ENCODE peak calls at places on chromosomes 16 and 17, in five cellular contexts. One of them, this sample, is unnamed.

GRCh38 chr16:22284637-22285515 is 12.3 kb upstream of the POLR3E start:
- DNase-seq in GM06990: no peak
- DNase-seq in fibroblast of pulmonary artery: peak
- DNase-seq in dorsolateral prefrontal cortex: no peak
- DNase-seq in anterior cingulate cortex: no peak
- DNase-seq in this sample: no peak

GRCh38 chr17:21213005-21213404 is 956 bp downstream of the TMEM11 start:
- DNase-seq in dorsolateral prefrontal cortex: no peak
- DNase-seq in anterior cingulate cortex: no peak
- DNase-seq in fibroblast of pulmonary artery: no peak
- DNase-seq in GM06990: no peak
- DNase-seq in this sample: no peak

GRCh38 chr17:38459556-38459955 is 31.3 kb downstream of the ARHGAP23 start:
- DNase-seq in dorsolateral prefrontal cortex: no peak
- DNase-seq in GM06990: no peak
- DNase-seq in fibroblast of pulmonary artery: no peak
- DNase-seq in anterior cingulate cortex: no peak
- DNase-seq in this sample: no peak

GRCh38 chr16:89256651-89257254 is 39.2 kb downstream of the ZNF778 start:
- DNase-seq in fibroblast of pulmonary artery: peak
- DNase-seq in GM06990: no peak
- DNase-seq in dorsolateral prefrontal cortex: peak
- DNase-seq in anterior cingulate cortex: peak
- DNase-seq in this sample: no peak

GRCh38 chr17:28916302-28916934 is 13.5 kb upstream of the DHRS13 start:
- DNase-seq in dorsolateral prefrontal cortex: no peak
- DNase-seq in fibroblast of pulmonary artery: peak
- DNase-seq in anterior cingulate cortex: no peak
- DNase-seq in GM06990: no peak
- DNase-seq in this sample: peak

GRCh38 chr17:12680993-12681392 is 15.3 kb downstream of the MYOCD start:
- DNase-seq in anterior cingulate cortex: no peak
- DNase-seq in GM06990: no peak
- DNase-seq in dorsolateral prefrontal cortex: no peak
- DNase-seq in fibroblast of pulmonary artery: no peak
- DNase-seq in this sample: no peak

GRCh38 chr16:65012357-65012756 is 109.5 kb downstream of the CDH11 start:
- DNase-seq in fibroblast of pulmonary artery: peak
- DNase-seq in GM06990: no peak
- DNase-seq in dorsolateral prefrontal cortex: no peak
- DNase-seq in anterior cingulate cortex: no peak
- DNase-seq in this sample: no peak

GRCh38 chr17:8602679-8603078 is 27.8 kb downstream of the MYH10 start:
- DNase-seq in GM06990: no peak
- DNase-seq in fibroblast of pulmonary artery: no peak
- DNase-seq in dorsolateral prefrontal cortex: no peak
- DNase-seq in anterior cingulate cortex: no peak
- DNase-seq in this sample: no peak

GRCh38 chr16:17026600-17027242 is 444.0 kb downstream of the XYLT1 start:
- DNase-seq in dorsolateral prefrontal cortex: no peak
- DNase-seq in anterior cingulate cortex: no peak
- DNase-seq in fibroblast of pulmonary artery: no peak
- DNase-seq in GM06990: peak
- DNase-seq in this sample: no peak

GRCh38 chr17:77242118-77242800 is 101.5 kb downstream of the SEC14L1 start:
- DNase-seq in fibroblast of pulmonary artery: no peak
- DNase-seq in GM06990: no peak
- DNase-seq in anterior cingulate cortex: no peak
- DNase-seq in dorsolateral prefrontal cortex: no peak
- DNase-seq in this sample: no peak

GRCh38 chr16:50666658-50667496 is 14.2 kb downstream of the SNX20 start:
- DNase-seq in anterior cingulate cortex: no peak
- DNase-seq in GM06990: peak
- DNase-seq in dorsolateral prefrontal cortex: no peak
- DNase-seq in fibroblast of pulmonary artery: no peak
- DNase-seq in this sample: no peak

GRCh38 chr16:67163164-67163902 is 1.2 kb upstream of the HSF4 start:
- DNase-seq in anterior cingulate cortex: peak
- DNase-seq in dorsolateral prefrontal cortex: peak
- DNase-seq in GM06990: peak
- DNase-seq in fibroblast of pulmonary artery: peak
- DNase-seq in this sample: peak

GRCh38 chr16:22948603-22949368 is 134.8 kb downstream of the HS3ST2 start:
- DNase-seq in anterior cingulate cortex: peak
- DNase-seq in GM06990: no peak
- DNase-seq in dorsolateral prefrontal cortex: peak
- DNase-seq in fibroblast of pulmonary artery: peak
- DNase-seq in this sample: no peak

GRCh38 chr17:57911834-57912673 is 43.2 kb downstream of the CUEDC1 start:
- DNase-seq in dorsolateral prefrontal cortex: peak
- DNase-seq in GM06990: no peak
- DNase-seq in fibroblast of pulmonary artery: peak
- DNase-seq in anterior cingulate cortex: peak
- DNase-seq in this sample: peak

GRCh38 chr16:17543073-17543472 is 72.3 kb upstream of the XYLT1 start:
- DNase-seq in fibroblast of pulmonary artery: no peak
- DNase-seq in dorsolateral prefrontal cortex: no peak
- DNase-seq in anterior cingulate cortex: no peak
- DNase-seq in GM06990: no peak
- DNase-seq in this sample: no peak

GRCh38 chr16:47375423-47375822 is 85.4 kb downstream of the ITFG1 start:
- DNase-seq in dorsolateral prefrontal cortex: no peak
- DNase-seq in fibroblast of pulmonary artery: no peak
- DNase-seq in anterior cingulate cortex: no peak
- DNase-seq in GM06990: no peak
- DNase-seq in this sample: no peak

GRCh38 chr16:51898872-51899271 is 648.1 kb downstream of the TOX3 start:
- DNase-seq in GM06990: no peak
- DNase-seq in fibroblast of pulmonary artery: peak
- DNase-seq in dorsolateral prefrontal cortex: no peak
- DNase-seq in anterior cingulate cortex: no peak
- DNase-seq in this sample: no peak

GRCh38 chr17:50630524-50631194 is 4.0 kb upstream of the ABCC3 start:
- DNase-seq in fibroblast of pulmonary artery: peak
- DNase-seq in anterior cingulate cortex: no peak
- DNase-seq in dorsolateral prefrontal cortex: no peak
- DNase-seq in GM06990: no peak
- DNase-seq in this sample: peak

GRCh38 chr16:28082624-28083023 is 19.1 kb upstream of the GSG1L start:
- DNase-seq in anterior cingulate cortex: no peak
- DNase-seq in dorsolateral prefrontal cortex: no peak
- DNase-seq in GM06990: no peak
- DNase-seq in fibroblast of pulmonary artery: no peak
- DNase-seq in this sample: no peak

This sample was measured in NCI-H748 treated with DMSO at 0.1 percent for 48 hours.